ENCODE peak calls at places on chromosomes 13 and 19, in ten cellular contexts. N is WTC11; B is uterus; W is neural crest cell; U is left lung; O is colonic mucosa; X is neural progenitor cell; V is sigmoid colon; L is CD8-positive, alpha-beta T cell; C is coronary artery. M is an unnamed sample.

GRCh38 chr13:54210397-54211050 is 1181.9 kb downstream of the OLFM4 start:
- DNase-seq in N (no peak), W (no peak), V (no peak), L (no peak), U (no peak), O (no peak), B (no peak), X (peak; percentile 50), C (no peak), M (no peak)

GRCh38 chr19:10712041-10712440 is 5.8 kb upstream of the DNM2 start:
- DNase-seq in U (no peak), B (no peak), O (peak; percentile 55), N (peak; percentile 62), L (no peak), W (no peak), X (no peak), V (no peak), C (no peak), M (no peak)

GRCh38 chr13:30318026-30318425 is 10.7 kb upstream of the KATNAL1 start:
- DNase-seq in C (no peak), U (no peak), B (no peak), W (no peak), O (no peak), X (no peak), V (no peak), N (no peak), L (no peak), M (no peak)

GRCh38 chr13:113053801-113054604 is 51.6 kb upstream of the F7 start:
- DNase-seq in V (no peak), N (no peak), X (no peak), C (no peak), W (no peak), U (peak; percentile 57), B (no peak), O (no peak), L (no peak), M (no peak)

GRCh38 chr19:33110201-33110910 is 21.6 kb upstream of the WDR88 start:
- DNase-seq in V (no peak), B (no peak), W (no peak), L (no peak), O (no peak), U (no peak), N (no peak), C (no peak), X (no peak), M (no peak)

GRCh38 chr13:32911506-32911905 is 104.7 kb upstream of the KL start:
- DNase-seq in X (peak; percentile 54), U (no peak), W (no peak), N (peak; percentile 41), C (no peak), V (no peak), L (no peak), B (no peak), O (no peak), M (no peak)

GRCh38 chr13:73284475-73284874 is 225.7 kb downstream of the KLF5 start:
- DNase-seq in O (no peak), W (no peak), N (no peak), X (no peak), C (no peak), B (no peak), U (no peak), V (no peak), L (no peak), M (no peak)

GRCh38 chr19:10764340-10764894 is 46.5 kb downstream of the DNM2 start:
- DNase-seq in W (no peak), X (no peak), L (no peak), V (no peak), N (no peak), B (no peak), C (no peak), U (no peak), O (peak; percentile 93), M (no peak)

GRCh38 chr13:43033038-43033437 is 9.7 kb downstream of the DNAJC15 start:
- DNase-seq in B (no peak), N (no peak), L (no peak), X (no peak), V (no peak), U (no peak), C (no peak), W (no peak), O (no peak), M (no peak)

GRCh38 chr13:110799246-110800236 is 86.0 kb downstream of the ING1 start:
- DNase-seq in U (no peak), O (no peak), C (no peak), V (no peak), B (peak; percentile 78), W (no peak), N (no peak), L (no peak), X (no peak), M (no peak)

GRCh38 chr19:3818918-3819317 is 32.7 kb upstream of the MATK start:
- DNase-seq in W (no peak), C (no peak), X (no peak), N (no peak), O (no peak), L (no peak), V (no peak), B (no peak), U (no peak), M (no peak)

GRCh38 chr19:51664997-51665396 is 18.4 kb upstream of the SIGLEC14 start:
- DNase-seq in X (no peak), N (no peak), O (no peak), V (no peak), U (no peak), B (no peak), L (no peak), C (no peak), W (no peak), M (no peak)
- TF ChIP-seq CTCF in X (no peak), N (no peak), O (no peak), V (no peak), U (no peak), B (no peak), L (no peak), C (no peak), W (peak; percentile 15), M (peak; percentile 22)

GRCh38 chr13:27199691-27200090 is 28.1 kb upstream of the USP12 start:
- DNase-seq in L (no peak), X (no peak), W (no peak), B (no peak), C (no peak), U (no peak), N (no peak), V (no peak), O (no peak), M (no peak)

GRCh38 chr13:27201661-27202060 is 30.1 kb upstream of the USP12 start:
- DNase-seq in C (no peak), O (no peak), V (no peak), W (no peak), B (no peak), L (no peak), N (no peak), X (no peak), U (no peak), M (no peak)

GRCh38 chr13:27200413-27201066 is 28.9 kb upstream of the USP12 start:
- DNase-seq in O (no peak), V (no peak), C (no peak), X (no peak), L (no peak), N (no peak), B (no peak), U (no peak), W (no peak), M (no peak)

GRCh38 chr13:27203186-27203585 is 31.6 kb upstream of the USP12 start:
- DNase-seq in X (no peak), W (no peak), V (no peak), B (no peak), C (no peak), L (no peak), U (no peak), N (no peak), O (no peak), M (no peak)

GRCh38 chr13:27203854-27204253 is 32.2 kb upstream of the USP12 start:
- DNase-seq in U (no peak), V (no peak), C (no peak), O (no peak), B (no peak), N (no peak), W (no peak), L (no peak), X (no peak), M (no peak)
- TF ChIP-seq CTCF in U (no peak), V (no peak), C (no peak), O (no peak), B (peak; percentile 40), N (no peak), W (no peak), L (no peak), X (no peak), M (no peak)

GRCh38 chr13:62631124-62631523 is 1215.5 kb upstream of the PCDH20 start:
- DNase-seq in U (no peak), N (no peak), W (no peak), B (no peak), O (no peak), C (no peak), V (no peak), X (no peak), L (no peak), M (no peak)

GRCh38 chr13:62629618-62630017 is 1214.0 kb upstream of the PCDH20 start:
- DNase-seq in C (no peak), V (no peak), W (no peak), L (no peak), O (no peak), U (no peak), N (no peak), B (no peak), X (no peak), M (no peak)

GRCh38 chr13:62627226-62627625 is 1211.6 kb upstream of the PCDH20 start:
- DNase-seq in W (no peak), V (no peak), N (no peak), X (no peak), C (no peak), O (no peak), B (no peak), L (no peak), U (peak; percentile 53), M (no peak)

GRCh38 chr13:62625214-62625613 is 1209.6 kb upstream of the PCDH20 start:
- DNase-seq in B (no peak), X (no peak), U (no peak), W (no peak), N (no peak), O (no peak), L (no peak), C (no peak), V (no peak), M (no peak)

GRCh38 chr13:62626771-62627170 is 1211.1 kb upstream of the PCDH20 start:
- DNase-seq in U (no peak), B (no peak), O (no peak), L (no peak), N (peak; percentile 81), X (peak; percentile 30), W (no peak), V (no peak), C (no peak), M (no peak)
- TF ChIP-seq CTCF in U (no peak), B (no peak), O (no peak), L (no peak), N (peak; percentile 62), X (peak; percentile 63), W (peak; percentile 27), V (no peak), C (no peak), M (peak; percentile 33)

DNA sequence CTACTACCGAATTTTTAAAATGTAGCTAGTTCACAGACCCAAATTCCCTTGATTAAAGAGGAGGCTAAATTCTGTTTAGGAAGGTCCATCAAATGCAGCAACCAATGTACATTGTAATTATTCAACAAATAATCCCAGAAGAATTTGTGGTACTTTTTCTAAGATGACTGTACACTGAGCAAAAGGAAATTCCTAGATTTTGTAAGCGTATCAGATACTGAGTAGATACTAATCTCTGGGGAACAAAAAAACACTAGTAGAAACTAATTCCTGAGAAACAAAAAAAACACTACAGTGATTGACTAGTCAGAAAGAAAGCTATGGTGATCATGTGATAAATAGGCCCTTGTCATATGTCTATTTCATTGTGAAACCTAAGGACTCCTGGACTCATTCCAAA is 246.1 kb downstream of the PCDH17 start:
- DNase-seq in U (no peak), L (no peak), C (no peak), W (no peak), N (no peak), B (no peak), X (no peak), V (no peak), O (no peak), M (no peak)
- TF ChIP-seq CTCF in U (no peak), L (no peak), C (no peak), W (no peak), N (no peak), B (no peak), X (no peak), V (no peak), O (no peak), M (no peak)

M was measured in type B pancreatic cell.